ENCODE peak calls at places on chromosomes 2 and 18, in five cellular contexts. L is AG04449, G is aorta, Y is left lung, D is cardiac fibroblast. P is an unnamed sample.
A peak's percentile ranks its signal among the peaks of the same experiment; 100 is the strongest.

GRCh38 chr18:75923169-75923568 is 495.7 kb upstream of the SMIM21 start:
- DNase-seq in L (no peak), G (peak; percentile 81), Y (peak; percentile 53), D (peak; percentile 14), P (no peak)

GRCh38 chr18:22451796-22452195 is 34.1 kb upstream of the CTAGE1 start:
- DNase-seq in L (no peak), G (no peak), Y (no peak), D (no peak), P (no peak)

GRCh38 chr2:225466891-225467604 is 67.5 kb downstream of the NYAP2 start:
- DNase-seq in L (no peak), G (no peak), Y (no peak), D (no peak), P (no peak)

GRCh38 chr2:54750040-54750439 is 26.6 kb downstream of the EML6 start:
- DNase-seq in L (no peak), G (no peak), Y (no peak), D (no peak), P (no peak)

GRCh38 chr18:25503567-25504081 is 151.7 kb upstream of the ZNF521 start:
- DNase-seq in L (peak; percentile 5), G (peak; percentile 60), Y (peak; percentile 43), D (peak; percentile 65), P (no peak)

GRCh38 chr2:199163901-199164300 is 293.8 kb downstream of the SATB2 start:
- DNase-seq in L (no peak), G (no peak), Y (no peak), D (no peak), P (no peak)

GRCh38 chr2:122583159-122583917 is 827.9 kb downstream of the TSN start:
- DNase-seq in L (no peak), G (no peak), Y (no peak), D (no peak), P (no peak)

GRCh38 chr2:13193075-13193474 is 476.3 kb downstream of the TRIB2 start:
- DNase-seq in L (no peak), G (no peak), Y (no peak), D (peak; percentile 27), P (no peak)

GRCh38 chr18:37449618-37450017 is 116.0 kb downstream of the CELF4 start:
- DNase-seq in L (no peak), G (no peak), Y (no peak), D (no peak), P (no peak)

GRCh38 chr18:9094307-9095226 is 7.9 kb upstream of the NDUFV2 start:
- DNase-seq in L (peak; percentile 45), G (no peak), Y (no peak), D (peak; percentile 93), P (peak; percentile 70)

GRCh38 chr18:58455318-58455950 is 173.5 kb downstream of the ALPK2 start:
- DNase-seq in L (no peak), G (no peak), Y (peak; percentile 33), D (no peak), P (no peak)

GRCh38 chr2:175476950-175477349 is 295.4 kb upstream of the ATP5MC3 start:
- DNase-seq in L (no peak), G (peak; percentile 54), Y (peak; percentile 57), D (no peak), P (no peak)

GRCh38 chr2:84830095-84830494 is 50.8 kb downstream of the TRABD2A start:
- DNase-seq in L (no peak), G (peak; percentile 87), Y (peak; percentile 84), D (no peak), P (no peak)

GRCh38 chr18:25284861-25285574 is 66.9 kb downstream of the ZNF521 start:
- DNase-seq in L (no peak), G (no peak), Y (no peak), D (peak; percentile 62), P (no peak)

GRCh38 chr2:133146893-133147292 is 421.4 kb downstream of the NCKAP5 start:
- DNase-seq in L (no peak), G (no peak), Y (no peak), D (peak; percentile 13), P (no peak)

GRCh38 chr2:120741514-120742448 is 6.1 kb downstream of the GLI2 start:
- DNase-seq in L (no peak), G (no peak), Y (no peak), D (peak; percentile 19), P (no peak)
- H3K4me3 ChIP-seq in L (peak overlapping the region; percentile 44), G (peak overlapping the region; percentile 1), Y (peak overlapping the region; percentile 13), D (peak overlapping the region; percentile 15), P (no peak overlapping the region)

GRCh38 chr2:231050018-231050901 is 6.4 kb upstream of the PSMD1 start:
- DNase-seq in L (no peak), G (no peak), Y (no peak), D (no peak), P (no peak)
- H3K4me3 ChIP-seq in L (no peak overlapping the region), G (no peak overlapping the region), Y (no peak overlapping the region), D (no peak overlapping the region), P (no peak overlapping the region)

DNA sequence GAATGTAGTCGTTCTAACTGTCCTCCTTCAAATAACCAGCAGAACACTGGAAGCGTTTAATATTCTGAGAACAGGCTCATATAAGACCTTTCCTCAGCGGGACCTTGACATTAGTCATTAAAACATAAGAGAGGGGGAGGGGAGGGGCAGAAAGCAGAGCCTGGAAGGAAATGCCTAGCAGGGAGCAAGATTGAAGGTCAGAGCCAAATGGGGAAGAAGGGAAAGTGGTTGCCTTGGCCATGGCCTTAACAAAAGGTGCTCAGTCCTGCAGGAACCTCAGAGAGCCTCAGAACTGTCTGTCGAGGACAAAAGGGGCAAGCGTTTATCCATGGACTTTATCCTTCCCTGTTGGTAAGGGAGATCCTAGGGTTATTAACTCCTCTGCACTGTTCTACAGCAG is 851 bp upstream of the PLA2R1 start:
- DNase-seq in L (no peak), G (no peak), Y (no peak), D (no peak), P (no peak)
- H3K4me3 ChIP-seq in L (no peak overlapping the region), G (peak overlapping the region; percentile 87), Y (no peak overlapping the region), D (peak overlapping the region; percentile 71), P (no peak overlapping the region)

GRCh38 chr2:222424729-222425671 is 657 bp downstream of the SGPP2 start:
- DNase-seq in L (no peak), G (peak; percentile 48), Y (no peak), D (no peak), P (peak; percentile 38)
- H3K4me3 ChIP-seq in L (no peak overlapping the region), G (no peak overlapping the region), Y (peak overlapping the region; percentile 52), D (peak overlapping the region; percentile 11), P (peak overlapping the region; percentile 50)

GRCh38 chr2:102064679-102065674 is 73.2 kb downstream of the IL1R2 start:
- DNase-seq in L (no peak), G (no peak), Y (no peak), D (peak; percentile 72), P (no peak)
- H3K4me3 ChIP-seq in L (peak overlapping the region; percentile 38), G (no peak overlapping the region), Y (no peak overlapping the region), D (peak overlapping the region; percentile 14), P (no peak overlapping the region)

GRCh38 chr2:108564510-108564909 is 30.2 kb downstream of the LIMS1 start:
- DNase-seq in L (no peak), G (no peak), Y (no peak), D (no peak), P (no peak)

GRCh38 chr2:108562274-108562673 is 28.0 kb downstream of the LIMS1 start:
- DNase-seq in L (no peak), G (no peak), Y (no peak), D (no peak), P (no peak)

GRCh38 chr2:108560241-108560811 is 26.1 kb downstream of the LIMS1 start:
- DNase-seq in L (no peak), G (no peak), Y (no peak), D (no peak), P (no peak)

GRCh38 chr2:108565778-108566375 is 31.6 kb downstream of the LIMS1 start:
- DNase-seq in L (no peak), G (no peak), Y (no peak), D (no peak), P (no peak)

DNA sequence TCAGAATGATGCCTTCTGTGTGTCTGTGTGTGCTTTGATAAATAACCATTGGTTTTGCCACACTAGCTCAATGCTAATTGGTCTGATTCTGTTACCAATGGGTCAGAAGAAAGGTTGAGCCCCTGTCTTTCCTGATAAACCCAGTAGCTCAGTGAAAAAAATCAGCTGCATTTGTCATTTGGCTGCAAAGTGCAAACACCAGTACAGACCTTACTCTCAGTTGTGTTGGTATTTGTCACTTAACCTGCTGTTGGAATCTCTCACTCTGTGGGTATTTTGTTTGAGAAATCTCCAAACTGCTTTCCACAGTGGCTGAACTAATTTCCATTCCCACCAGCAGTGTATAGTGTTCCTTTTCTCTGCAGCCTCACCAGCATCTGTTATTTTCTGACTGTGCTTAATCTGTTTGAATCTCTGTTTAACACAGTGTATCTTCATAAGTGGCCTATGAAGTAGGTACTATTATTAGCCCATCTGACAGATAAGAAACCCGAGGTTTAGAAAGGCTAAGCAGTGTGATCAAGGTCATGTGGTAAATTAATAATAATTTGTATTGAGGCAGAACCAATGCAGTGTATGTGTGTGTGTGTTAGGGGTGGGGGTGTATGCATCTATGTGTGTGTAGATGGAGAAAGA is 26.7 kb downstream of the LIMS1 start:
- DNase-seq in L (no peak), G (no peak), Y (no peak), D (no peak), P (no peak)
- H3K4me3 ChIP-seq in L (no peak overlapping the region), G (no peak overlapping the region), Y (no peak overlapping the region), D (no peak overlapping the region), P (no peak overlapping the region)

GRCh38 chr2:236086971-236087465 is 81.2 kb downstream of the GBX2 start:
- DNase-seq in L (no peak), G (no peak), Y (no peak), D (no peak), P (no peak)
- H3K4me3 ChIP-seq in L (no peak overlapping the region), G (no peak overlapping the region), Y (no peak overlapping the region), D (no peak overlapping the region), P (no peak overlapping the region)

DNA sequence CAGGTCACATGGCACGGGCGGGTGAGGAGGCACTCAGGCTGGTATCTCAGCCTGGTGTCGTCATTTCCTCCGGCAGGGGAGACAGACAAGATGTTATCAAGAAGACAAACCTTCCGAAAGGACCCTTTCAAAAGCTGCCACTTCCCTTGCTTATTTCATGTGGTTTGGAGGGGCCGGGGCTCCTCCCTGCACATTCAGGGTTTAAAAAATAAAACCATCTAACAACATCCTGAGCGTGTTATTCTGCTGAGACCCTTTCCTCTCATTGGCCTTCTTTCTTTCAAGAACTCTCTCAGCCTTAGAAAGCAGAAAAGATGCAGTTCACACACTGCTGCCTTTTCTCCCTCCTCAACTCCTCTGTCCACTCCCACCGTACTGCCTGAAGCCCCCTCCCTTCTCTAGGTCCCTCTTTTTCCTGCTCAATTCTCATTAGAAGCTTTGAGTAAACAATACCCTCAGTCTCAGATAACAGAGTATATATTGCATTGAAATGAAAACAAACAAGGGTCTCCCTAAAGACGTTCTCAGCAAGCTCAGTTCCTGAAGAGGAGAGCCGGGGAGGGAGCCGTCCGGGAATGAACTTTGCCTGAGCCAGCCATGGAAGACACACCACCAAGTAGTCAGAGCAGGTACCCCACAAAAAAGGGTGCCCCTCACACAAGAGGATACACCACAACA is 9.8 kb downstream of the SMAD7 start:
- DNase-seq in L (no peak), G (no peak), Y (no peak), D (no peak), P (peak; percentile 94)
- H3K4me3 ChIP-seq in L (no peak overlapping the region), G (no peak overlapping the region), Y (no peak overlapping the region), D (no peak overlapping the region), P (peak overlapping the region; percentile 18)

GRCh38 chr2:47218066-47218581 is 63.0 kb upstream of the STPG4 start:
- DNase-seq in L (no peak), G (no peak), Y (peak; percentile 39), D (no peak), P (no peak)
- H3K4me3 ChIP-seq in L (no peak overlapping the region), G (no peak overlapping the region), Y (no peak overlapping the region), D (no peak overlapping the region), P (no peak overlapping the region)

P was measured in CD4-positive, alpha-beta memory T cell.